ENCODE peak calls at places on chromosomes 16 and 17, in five cellular contexts. One of them, this sample, is unnamed.

GRCh38 chr17:78541488-78542237 is 35.5 kb downstream of the DNAH17 start:
- DNase-seq in prostate gland: no peak
- DNase-seq in epithelial cell of esophagus: peak; percentile 56
- DNase-seq in fibroblast of pulmonary artery: peak; percentile 11
- DNase-seq in ovary: no peak
- DNase-seq in this sample: peak; percentile 26

GRCh38 chr17:4504188-4504587 is 5.5 kb downstream of the SPNS2 start:
- DNase-seq in prostate gland: no peak
- DNase-seq in ovary: no peak
- DNase-seq in epithelial cell of esophagus: peak; percentile 43
- DNase-seq in fibroblast of pulmonary artery: no peak
- DNase-seq in this sample: no peak

GRCh38 chr16:1414532-1415265 is at the start of gene UNKL:
- DNase-seq in epithelial cell of esophagus: peak; percentile 37
- DNase-seq in prostate gland: peak; percentile 64
- DNase-seq in fibroblast of pulmonary artery: peak; percentile 64
- DNase-seq in ovary: peak; percentile 90
- DNase-seq in this sample: peak; percentile 35

GRCh38 chr16:66930189-66930588 is 4.0 kb downstream of the CIAO2B start:
- DNase-seq in prostate gland: no peak
- DNase-seq in fibroblast of pulmonary artery: peak; percentile 74
- DNase-seq in epithelial cell of esophagus: peak; percentile 76
- DNase-seq in ovary: no peak
- DNase-seq in this sample: peak; percentile 82

GRCh38 chr17:66276328-66276937 is 26.0 kb upstream of the PRKCA start:
- DNase-seq in ovary: no peak
- DNase-seq in fibroblast of pulmonary artery: peak; percentile 54
- DNase-seq in prostate gland: no peak
- DNase-seq in epithelial cell of esophagus: peak; percentile 67
- DNase-seq in this sample: peak; percentile 64

GRCh38 chr16:49484454-49484853 is 110.8 kb downstream of the C16orf78 start:
- DNase-seq in ovary: peak; percentile 85
- DNase-seq in prostate gland: peak; percentile 22
- DNase-seq in epithelial cell of esophagus: no peak
- DNase-seq in fibroblast of pulmonary artery: peak; percentile 10
- DNase-seq in this sample: peak; percentile 2

GRCh38 chr17:8650119-8650499 is 19.6 kb upstream of the MYH10 start:
- DNase-seq in prostate gland: no peak
- DNase-seq in ovary: no peak
- DNase-seq in epithelial cell of esophagus: no peak
- DNase-seq in fibroblast of pulmonary artery: no peak
- DNase-seq in this sample: no peak

GRCh38 chr16:20871935-20872815 is 28.0 kb downstream of the DCUN1D3 start:
- DNase-seq in prostate gland: no peak
- DNase-seq in fibroblast of pulmonary artery: no peak
- DNase-seq in epithelial cell of esophagus: no peak
- DNase-seq in ovary: no peak
- DNase-seq in this sample: no peak

GRCh38 chr17:41813699-41814124 is 908 bp downstream of the FKBP10 start:
- DNase-seq in fibroblast of pulmonary artery: no peak
- DNase-seq in ovary: no peak
- DNase-seq in epithelial cell of esophagus: no peak
- DNase-seq in prostate gland: no peak
- DNase-seq in this sample: no peak

GRCh38 chr17:1470774-1471462 is 14.9 kb upstream of the CRK start:
- DNase-seq in ovary: no peak
- DNase-seq in fibroblast of pulmonary artery: no peak
- DNase-seq in prostate gland: no peak
- DNase-seq in epithelial cell of esophagus: no peak
- DNase-seq in this sample: no peak

GRCh38 chr16:4944333-4945281 is 7.7 kb upstream of the PPL start:
- DNase-seq in ovary: peak; percentile 98
- DNase-seq in fibroblast of pulmonary artery: peak; percentile 98
- DNase-seq in epithelial cell of esophagus: peak; percentile 95
- DNase-seq in prostate gland: peak; percentile 86
- DNase-seq in this sample: peak; percentile 98

GRCh38 chr17:45048795-45049563 is 2.5 kb downstream of the DCAKD start:
- DNase-seq in prostate gland: no peak
- DNase-seq in ovary: no peak
- DNase-seq in epithelial cell of esophagus: no peak
- DNase-seq in fibroblast of pulmonary artery: no peak
- DNase-seq in this sample: no peak

GRCh38 chr17:76498886-76499667 is 2.1 kb downstream of the RHBDF2 start:
- DNase-seq in epithelial cell of esophagus: peak; percentile 42
- DNase-seq in ovary: no peak
- DNase-seq in prostate gland: no peak
- DNase-seq in fibroblast of pulmonary artery: no peak
- DNase-seq in this sample: no peak

GRCh38 chr17:31559647-31560501 is 168.4 kb downstream of the RAB11FIP4 start:
- DNase-seq in ovary: peak; percentile 47
- DNase-seq in epithelial cell of esophagus: no peak
- DNase-seq in prostate gland: no peak
- DNase-seq in fibroblast of pulmonary artery: no peak
- DNase-seq in this sample: no peak

GRCh38 chr17:58525239-58525638 is 10.8 kb upstream of the MTMR4 start:
- DNase-seq in ovary: peak; percentile 50
- DNase-seq in prostate gland: no peak
- DNase-seq in fibroblast of pulmonary artery: peak; percentile 97
- DNase-seq in epithelial cell of esophagus: peak; percentile 62
- DNase-seq in this sample: peak; percentile 86

GRCh38 chr16:71961066-71962039 is 38.8 kb downstream of the PKD1L3 start:
- DNase-seq in epithelial cell of esophagus: peak; percentile 89
- DNase-seq in ovary: peak; percentile 78
- DNase-seq in fibroblast of pulmonary artery: peak; percentile 92
- DNase-seq in prostate gland: peak; percentile 80
- DNase-seq in this sample: peak; percentile 92

GRCh38 chr17:59706900-59707181 is 389 bp downstream of the PTRH2 start:
- DNase-seq in epithelial cell of esophagus: no peak
- DNase-seq in ovary: no peak
- DNase-seq in fibroblast of pulmonary artery: no peak
- DNase-seq in prostate gland: no peak
- DNase-seq in this sample: no peak

GRCh38 chr17:28685366-28685765 is 23.4 kb downstream of the SUPT6H start:
- DNase-seq in epithelial cell of esophagus: no peak
- DNase-seq in fibroblast of pulmonary artery: no peak
- DNase-seq in ovary: no peak
- DNase-seq in prostate gland: no peak
- DNase-seq in this sample: no peak

GRCh38 chr17:45271603-45272002 is 9.7 kb upstream of the SPATA32 start:
- DNase-seq in epithelial cell of esophagus: no peak
- DNase-seq in ovary: no peak
- DNase-seq in fibroblast of pulmonary artery: no peak
- DNase-seq in prostate gland: no peak
- DNase-seq in this sample: no peak

GRCh38 chr17:7173687-7174602 is 5.2 kb downstream of the ASGR1 start:
- DNase-seq in fibroblast of pulmonary artery: no peak
- DNase-seq in ovary: no peak
- DNase-seq in prostate gland: peak; percentile 47
- DNase-seq in epithelial cell of esophagus: peak; percentile 50
- DNase-seq in this sample: peak; percentile 38

GRCh38 chr17:43814026-43814425 is 18.9 kb downstream of the MPP3 start:
- DNase-seq in fibroblast of pulmonary artery: no peak
- DNase-seq in prostate gland: no peak
- DNase-seq in epithelial cell of esophagus: no peak
- DNase-seq in ovary: no peak
- DNase-seq in this sample: no peak

GRCh38 chr17:371583-371982 is 19.0 kb upstream of the RPH3AL start:
- DNase-seq in fibroblast of pulmonary artery: no peak
- DNase-seq in epithelial cell of esophagus: no peak
- DNase-seq in ovary: no peak
- DNase-seq in prostate gland: no peak
- DNase-seq in this sample: no peak

GRCh38 chr16:87723224-87723619 is 42.6 kb downstream of the KLHDC4 start:
- DNase-seq in prostate gland: no peak
- DNase-seq in ovary: peak; percentile 44
- DNase-seq in epithelial cell of esophagus: peak; percentile 72
- DNase-seq in fibroblast of pulmonary artery: peak; percentile 77
- DNase-seq in this sample: peak; percentile 77

GRCh38 chr17:63399316-63399715 is 46.8 kb downstream of the CYB561 start:
- DNase-seq in ovary: no peak
- DNase-seq in fibroblast of pulmonary artery: peak; percentile 65
- DNase-seq in prostate gland: no peak
- DNase-seq in epithelial cell of esophagus: no peak
- DNase-seq in this sample: peak; percentile 77

GRCh38 chr17:73798111-73798748 is 154.0 kb upstream of the SDK2 start:
- DNase-seq in epithelial cell of esophagus: peak; percentile 52
- DNase-seq in fibroblast of pulmonary artery: peak; percentile 91
- DNase-seq in prostate gland: no peak
- DNase-seq in ovary: no peak
- DNase-seq in this sample: peak; percentile 100

GRCh38 chr17:82839617-82840292 is at the start of gene ZNF750:
- DNase-seq in epithelial cell of esophagus: peak; percentile 82
- DNase-seq in fibroblast of pulmonary artery: no peak
- DNase-seq in ovary: peak; percentile 11
- DNase-seq in prostate gland: peak; percentile 75
- DNase-seq in this sample: no peak

GRCh38 chr17:31373150-31374082 is 18.1 kb upstream of the RAB11FIP4 start:
- DNase-seq in epithelial cell of esophagus: peak; percentile 59
- DNase-seq in fibroblast of pulmonary artery: peak; percentile 80
- DNase-seq in ovary: no peak
- DNase-seq in prostate gland: peak; percentile 30
- DNase-seq in this sample: peak; percentile 75

GRCh38 chr17:16973760-16974540 is 2.0 kb upstream of the TNFRSF13B start:
- DNase-seq in epithelial cell of esophagus: no peak
- DNase-seq in fibroblast of pulmonary artery: no peak
- DNase-seq in ovary: no peak
- DNase-seq in prostate gland: no peak
- DNase-seq in this sample: no peak

GRCh38 chr17:5763595-5763994 is 179.3 kb upstream of the NLRP1 start:
- DNase-seq in epithelial cell of esophagus: no peak
- DNase-seq in prostate gland: no peak
- DNase-seq in fibroblast of pulmonary artery: no peak
- DNase-seq in ovary: no peak
- DNase-seq in this sample: no peak

GRCh38 chr16:12497558-12497957 is 306.1 kb downstream of the CPPED1 start:
- DNase-seq in fibroblast of pulmonary artery: no peak
- DNase-seq in prostate gland: no peak
- DNase-seq in ovary: no peak
- DNase-seq in epithelial cell of esophagus: no peak
- DNase-seq in this sample: no peak

GRCh38 chr17:57245786-57246185 is 10.5 kb upstream of the MSI2 start:
- DNase-seq in epithelial cell of esophagus: no peak
- DNase-seq in ovary: no peak
- DNase-seq in fibroblast of pulmonary artery: no peak
- DNase-seq in prostate gland: no peak
- DNase-seq in this sample: no peak

GRCh38 chr16:87207509-87207908 is 109.7 kb downstream of the C16orf95 start:
- DNase-seq in ovary: no peak
- DNase-seq in epithelial cell of esophagus: peak; percentile 51
- DNase-seq in prostate gland: no peak
- DNase-seq in fibroblast of pulmonary artery: peak; percentile 91
- DNase-seq in this sample: peak; percentile 91

GRCh38 chr16:89915303-89916232 is 3.1 kb upstream of the MC1R start:
- DNase-seq in epithelial cell of esophagus: no peak
- DNase-seq in prostate gland: no peak
- DNase-seq in fibroblast of pulmonary artery: no peak
- DNase-seq in ovary: no peak
- DNase-seq in this sample: no peak

GRCh38 chr17:10748475-10749110 is 18.8 kb upstream of the TMEM220 start:
- DNase-seq in fibroblast of pulmonary artery: no peak
- DNase-seq in prostate gland: no peak
- DNase-seq in epithelial cell of esophagus: no peak
- DNase-seq in ovary: no peak
- DNase-seq in this sample: no peak

GRCh38 chr16:50121721-50122445 is 31.2 kb upstream of the TENT4B start:
- DNase-seq in fibroblast of pulmonary artery: no peak
- DNase-seq in ovary: no peak
- DNase-seq in prostate gland: no peak
- DNase-seq in epithelial cell of esophagus: no peak
- DNase-seq in this sample: no peak

GRCh38 chr17:8234361-8235270 is 13.2 kb downstream of the CTC1 start:
- DNase-seq in epithelial cell of esophagus: no peak
- DNase-seq in fibroblast of pulmonary artery: no peak
- DNase-seq in prostate gland: no peak
- DNase-seq in ovary: no peak
- DNase-seq in this sample: no peak

GRCh38 chr16:3012828-3013420 is at the start of gene CLDN9:
- DNase-seq in prostate gland: no peak
- DNase-seq in epithelial cell of esophagus: no peak
- DNase-seq in fibroblast of pulmonary artery: no peak
- DNase-seq in ovary: no peak
- DNase-seq in this sample: no peak

DNA sequence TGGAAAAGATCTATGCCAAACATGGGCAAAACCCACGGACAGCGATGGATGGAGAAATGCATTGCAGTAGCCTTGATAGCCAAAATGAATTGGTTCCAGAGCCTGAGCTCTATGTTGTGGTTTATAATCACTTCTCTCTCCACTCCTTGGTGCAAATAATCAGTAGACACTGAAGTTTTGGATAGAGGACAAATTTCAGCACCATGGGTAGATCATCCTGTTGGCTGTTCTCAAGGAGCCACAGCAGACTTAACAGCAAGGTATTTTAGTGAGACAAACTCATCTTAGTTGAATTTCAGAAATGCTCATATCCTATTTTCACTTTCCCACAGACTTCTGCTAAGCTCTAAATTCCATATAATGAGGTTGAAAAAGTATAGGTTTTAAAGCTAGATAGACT is 88.3 kb upstream of the CCL1 start:
- DNase-seq in fibroblast of pulmonary artery: peak; percentile 3
- DNase-seq in prostate gland: no peak
- DNase-seq in epithelial cell of esophagus: no peak
- DNase-seq in ovary: no peak
- DNase-seq in this sample: no peak
- H3K4me3 ChIP-seq in fibroblast of pulmonary artery: no peak overlapping the region
- H3K4me3 ChIP-seq in prostate gland: no peak overlapping the region
- H3K4me3 ChIP-seq in epithelial cell of esophagus: no peak overlapping the region
- H3K4me3 ChIP-seq in ovary: no peak overlapping the region
- H3K4me3 ChIP-seq in this sample: no peak overlapping the region

GRCh38 chr16:88754912-88755744 is 29.9 kb downstream of the PIEZO1 start:
- DNase-seq in ovary: no peak
- DNase-seq in prostate gland: peak; percentile 42
- DNase-seq in fibroblast of pulmonary artery: peak; percentile 50
- DNase-seq in epithelial cell of esophagus: peak; percentile 92
- DNase-seq in this sample: peak; percentile 61
- TF ChIP-seq CTCF in ovary: no peak
- TF ChIP-seq CTCF in prostate gland: no peak
- TF ChIP-seq CTCF in fibroblast of pulmonary artery: peak; percentile 55
- TF ChIP-seq CTCF in epithelial cell of esophagus: no peak
- TF ChIP-seq CTCF in this sample: no peak

GRCh38 chr16:27720731-27721547 is 171.0 kb downstream of the KATNIP start:
- DNase-seq in prostate gland: no peak
- DNase-seq in fibroblast of pulmonary artery: no peak
- DNase-seq in ovary: peak; percentile 34
- DNase-seq in epithelial cell of esophagus: no peak
- DNase-seq in this sample: no peak
- H3K4me3 ChIP-seq in prostate gland: no peak overlapping the region
- H3K4me3 ChIP-seq in fibroblast of pulmonary artery: no peak overlapping the region
- H3K4me3 ChIP-seq in ovary: no peak overlapping the region
- H3K4me3 ChIP-seq in epithelial cell of esophagus: no peak overlapping the region
- H3K4me3 ChIP-seq in this sample: no peak overlapping the region

DNA sequence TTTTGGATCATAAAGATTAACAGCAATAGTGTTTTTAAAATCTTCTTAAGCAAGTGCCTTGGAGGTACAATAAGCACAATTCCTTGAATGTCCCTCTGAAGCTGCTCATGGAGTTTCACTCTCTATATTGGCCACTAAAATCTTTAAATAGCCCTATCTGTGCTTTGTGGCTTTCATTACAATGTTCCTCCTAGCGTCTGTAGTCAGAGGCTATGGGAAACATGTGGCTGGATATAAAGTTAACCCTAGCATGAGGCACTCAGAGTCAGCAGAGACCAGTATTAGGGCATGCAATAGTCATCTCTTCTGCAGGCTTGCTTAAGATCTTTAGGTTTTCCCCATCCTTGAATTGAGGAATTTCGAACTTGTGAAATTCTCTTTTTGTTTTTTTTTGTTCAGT is 668.2 kb downstream of the CDH11 start:
- DNase-seq in epithelial cell of esophagus: no peak
- DNase-seq in ovary: no peak
- DNase-seq in prostate gland: no peak
- DNase-seq in fibroblast of pulmonary artery: no peak
- DNase-seq in this sample: no peak
- TF ChIP-seq CTCF in epithelial cell of esophagus: no peak
- TF ChIP-seq CTCF in ovary: no peak
- TF ChIP-seq CTCF in prostate gland: no peak
- TF ChIP-seq CTCF in fibroblast of pulmonary artery: no peak
- TF ChIP-seq CTCF in this sample: no peak